ENCODE peak calls at places on chromosome 4, in seven cellular contexts. S, Q, F, J, D, A and Y are unnamed samples.

GRCh38 chr4:173289351-173289725 is 44.8 kb downstream of the HMGB2 start:
- DNase-seq in S (no peak), Q (peak; percentile 35), F (no peak), J (no peak), D (no peak), A (no peak), Y (peak; percentile 41)

GRCh38 chr4:7320413-7320812 is 114.3 kb downstream of the PSAPL1 start:
- DNase-seq in S (no peak), Q (no peak), F (no peak), J (no peak), D (no peak), A (no peak), Y (no peak)

GRCh38 chr4:69489856-69490255 is 5.8 kb downstream of the UGT2B4 start:
- DNase-seq in S (no peak), Q (peak; percentile 70), F (no peak), J (no peak), D (no peak), A (no peak), Y (no peak)

GRCh38 chr4:169621754-169622481 is 1.5 kb downstream of the CLCN3 start:
- DNase-seq in S (peak; percentile 65), Q (peak; percentile 74), F (peak; percentile 55), J (no peak), D (peak; percentile 78), A (peak; percentile 19), Y (peak; percentile 65)

GRCh38 chr4:110518889-110519490 is 43.0 kb downstream of the ENPEP start:
- DNase-seq in S (peak; percentile 45), Q (no peak), F (peak; percentile 29), J (no peak), D (peak; percentile 25), A (no peak), Y (peak; percentile 42)

GRCh38 chr4:102345795-102346100 is 466 bp upstream of the SLC39A8 start:
- DNase-seq in S (no peak), Q (no peak), F (no peak), J (no peak), D (peak; percentile 11), A (no peak), Y (peak; percentile 7)

GRCh38 chr4:174212061-174212460 is 71.4 kb downstream of the FBXO8 start:
- DNase-seq in S (no peak), Q (no peak), F (no peak), J (no peak), D (no peak), A (no peak), Y (no peak)

GRCh38 chr4:130336585-130337217 is 1240.7 kb downstream of the C4orf33 start:
- DNase-seq in S (no peak), Q (peak; percentile 9), F (peak; percentile 13), J (peak; percentile 26), D (peak; percentile 19), A (no peak), Y (peak; percentile 41)

GRCh38 chr4:10163296-10163695 is 46.7 kb upstream of the WDR1 start:
- DNase-seq in S (no peak), Q (no peak), F (no peak), J (no peak), D (no peak), A (no peak), Y (no peak)

GRCh38 chr4:186586190-186586589 is 30.8 kb upstream of the MTNR1A start:
- DNase-seq in S (no peak), Q (no peak), F (no peak), J (no peak), D (no peak), A (no peak), Y (peak; percentile 22)

GRCh38 chr4:88108747-88109122 is 49.7 kb downstream of the ABCG2 start:
- DNase-seq in S (no peak), Q (peak; percentile 18), F (no peak), J (no peak), D (no peak), A (no peak), Y (no peak)

GRCh38 chr4:113101669-113102068 is 52.2 kb downstream of the ANK2 start:
- DNase-seq in S (peak; percentile 36), Q (peak; percentile 36), F (peak; percentile 44), J (no peak), D (no peak), A (no peak), Y (peak; percentile 20)

GRCh38 chr4:74665346-74665745 is 129.0 kb downstream of the BTC start:
- DNase-seq in S (peak; percentile 80), Q (no peak), F (no peak), J (peak; percentile 80), D (no peak), A (no peak), Y (no peak)

GRCh38 chr4:94882756-94883155 is 125.0 kb downstream of the BMPR1B start:
- DNase-seq in S (no peak), Q (no peak), F (no peak), J (no peak), D (no peak), A (no peak), Y (no peak)

GRCh38 chr4:1749826-1750225 is 28.5 kb downstream of the TACC3 start:
- DNase-seq in S (no peak), Q (no peak), F (no peak), J (no peak), D (no peak), A (no peak), Y (no peak)

GRCh38 chr4:1470816-1471442 is 64.7 kb upstream of the NKX1-1 start:
- DNase-seq in S (no peak), Q (no peak), F (no peak), J (no peak), D (no peak), A (no peak), Y (no peak)

GRCh38 chr4:178339769-178340168 is 897.5 kb upstream of the AGA start:
- DNase-seq in S (peak; percentile 19), Q (no peak), F (no peak), J (no peak), D (no peak), A (no peak), Y (no peak)

GRCh38 chr4:139761461-139761860 is 95.8 kb downstream of the MGST2 start:
- DNase-seq in S (peak; percentile 37), Q (peak; percentile 11), F (peak; percentile 57), J (peak; percentile 24), D (peak; percentile 29), A (no peak), Y (peak; percentile 37)
- TF ChIP-seq CTCF in S (peak; percentile 46), Q (peak; percentile 32), F (peak; percentile 65), J (peak; percentile 60), D (peak; percentile 33), A (peak; percentile 35), Y (peak; percentile 35)

DNA sequence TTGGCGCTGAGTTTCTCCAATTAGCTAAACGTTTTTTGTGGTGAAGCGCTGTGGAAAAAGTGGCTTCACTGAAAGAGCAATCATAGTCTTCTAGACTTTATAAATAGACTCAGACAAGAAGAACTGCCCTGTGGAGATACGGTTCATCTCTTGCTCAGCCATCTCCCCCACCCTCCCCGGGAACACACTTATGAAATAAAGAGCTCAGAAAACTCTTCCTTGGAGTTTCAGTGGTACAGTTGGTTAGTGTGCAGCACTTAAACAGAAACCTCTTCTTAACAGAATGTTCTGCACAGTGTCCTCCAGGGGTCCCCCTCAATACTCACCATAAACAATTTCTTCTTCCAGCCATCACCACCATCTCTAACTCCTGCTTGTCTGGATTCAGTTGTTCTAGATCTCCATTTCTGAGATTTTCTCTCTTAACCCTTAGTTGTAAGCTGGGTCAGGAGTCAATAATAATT is 313.0 kb downstream of the ARHGAP10 start:
- DNase-seq in S (no peak), Q (no peak), F (no peak), J (no peak), D (peak; percentile 74), A (no peak), Y (no peak)
- TF ChIP-seq CTCF in S (peak; percentile 33), Q (no peak), F (peak; percentile 31), J (no peak), D (peak; percentile 18), A (peak; percentile 50), Y (peak; percentile 8)

DNA sequence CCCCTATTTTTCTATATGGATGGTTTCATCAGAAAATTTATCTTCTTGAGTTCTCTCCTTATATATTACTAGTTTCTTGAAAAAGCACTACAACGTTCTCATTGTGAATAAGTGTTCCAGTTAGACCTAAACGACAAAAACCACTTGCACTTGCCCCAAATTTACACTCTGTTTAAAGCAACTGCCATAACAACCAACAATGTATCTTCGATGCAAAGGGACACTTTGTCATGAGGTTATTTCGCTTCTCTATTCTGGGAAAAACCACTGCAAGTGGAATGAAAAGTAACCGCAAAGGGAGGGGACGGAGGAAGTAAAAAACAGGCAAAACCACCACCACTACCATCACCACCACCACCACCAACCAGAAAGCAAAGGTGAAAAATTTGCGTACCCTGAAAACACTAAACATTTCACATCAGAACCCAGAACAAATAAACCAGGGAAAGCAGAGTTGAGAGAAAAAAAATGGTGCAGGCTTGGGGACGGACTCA is 1.2 kb upstream of the N4BP2 start:
- DNase-seq in S (no peak), Q (peak; percentile 62), F (no peak), J (no peak), D (no peak), A (no peak), Y (no peak)
- TF ChIP-seq CTCF in S (no peak), Q (no peak), F (no peak), J (no peak), D (no peak), A (no peak), Y (no peak)

GRCh38 chr4:38180456-38180855 is 220.3 kb downstream of the PTTG2 start:
- DNase-seq in S (peak; percentile 57), Q (no peak), F (no peak), J (no peak), D (no peak), A (no peak), Y (no peak)
- TF ChIP-seq CTCF in S (peak; percentile 22), Q (no peak), F (peak; percentile 7), J (no peak), D (no peak), A (no peak), Y (no peak)